ENCODE peak calls at places on chromosomes 12 and 14, in eight cellular contexts. T is left ventricle myocardium inferior; U is head of caudate nucleus; E is thoracic aorta; P is stimulated activated CD4-positive, alpha-beta T cell treated with anti-CD3 and anti-CD28 coated beads, TNF-alpha, amount 100 ng/mL, for 48 hours; K is NCI-H69; F is stimulated activated CD8-positive, alpha-beta memory T cell treated with anti-CD3 and anti-CD28 coated beads, Interleukin-2, amount 100 ng/mL, for 1 hour; I is T-helper 2 cell. L is an unnamed sample.

GRCh38 chr12:106461730-106462129 is 104.2 kb downstream of the POLR3B start:
- DNase-seq in T (no peak), U (no peak), E (no peak), P (no peak), K (no peak), F (no peak), I (no peak), L (no peak)

GRCh38 chr14:74302160-74302628 is 540 bp downstream of the ABCD4 start:
- DNase-seq in T (no peak), U (no peak), E (no peak), P (no peak), K (peak), F (no peak), I (peak), L (no peak)

GRCh38 chr14:22174412-22174811 is 414.6 kb downstream of the DAD1 start:
- DNase-seq in T (no peak), U (no peak), E (no peak), P (no peak), K (no peak), F (no peak), I (no peak), L (no peak)

GRCh38 chr14:23580152-23580926 is 1.7 kb upstream of the JPH4 start:
- DNase-seq in T (no peak), U (no peak), E (no peak), P (no peak), K (no peak), F (no peak), I (no peak), L (no peak)

GRCh38 chr12:72865921-72866320 is 593.8 kb downstream of the TRHDE start:
- DNase-seq in T (no peak), U (no peak), E (no peak), P (no peak), K (no peak), F (no peak), I (no peak), L (no peak)

GRCh38 chr14:90721619-90722305 is 94.5 kb downstream of the TTC7B start:
- DNase-seq in T (no peak), U (no peak), E (no peak), P (no peak), K (no peak), F (no peak), I (no peak), L (no peak)

GRCh38 chr12:42873401-42873800 is 283.9 kb upstream of the PRICKLE1 start:
- DNase-seq in T (no peak), U (no peak), E (no peak), P (no peak), K (no peak), F (no peak), I (no peak), L (no peak)

GRCh38 chr12:104733717-104734175 is 224.3 kb downstream of the SLC41A2 start:
- DNase-seq in T (no peak), U (no peak), E (no peak), P (no peak), K (peak), F (no peak), I (no peak), L (no peak)

GRCh38 chr12:100476013-100476751 is 2.5 kb downstream of the NR1H4 start:
- DNase-seq in T (no peak), U (no peak), E (no peak), P (no peak), K (no peak), F (no peak), I (no peak), L (no peak)

GRCh38 chr12:70920251-70920851 is at the start of gene PTPRR:
- DNase-seq in T (no peak), U (peak), E (no peak), P (no peak), K (peak), F (no peak), I (no peak), L (no peak)

GRCh38 chr14:99628832-99629618 is 15.9 kb upstream of the HHIPL1 start:
- DNase-seq in T (peak), U (peak), E (no peak), P (peak), K (peak), F (peak), I (peak), L (no peak)

GRCh38 chr12:10098762-10099161 is at the start of gene CLEC1A:
- DNase-seq in T (peak), U (no peak), E (no peak), P (no peak), K (no peak), F (no peak), I (no peak), L (no peak)

GRCh38 chr12:71186571-71187288 is 28.9 kb upstream of the TSPAN8 start:
- DNase-seq in T (no peak), U (no peak), E (no peak), P (no peak), K (no peak), F (no peak), I (no peak), L (no peak)

GRCh38 chr14:50521912-50522341 is 10.4 kb downstream of the MAP4K5 start:
- DNase-seq in T (no peak), U (no peak), E (no peak), P (no peak), K (peak), F (no peak), I (no peak), L (no peak)

GRCh38 chr14:90805662-90806548 is 10.3 kb downstream of the TTC7B start:
- DNase-seq in T (peak), U (peak), E (no peak), P (no peak), K (no peak), F (no peak), I (no peak), L (no peak)

GRCh38 chr12:52352951-52353350 is 14.3 kb downstream of the KRT85 start:
- DNase-seq in T (no peak), U (no peak), E (no peak), P (no peak), K (no peak), F (no peak), I (no peak), L (no peak)

GRCh38 chr14:58299665-58300202 is 1.4 kb downstream of the ARID4A start:
- DNase-seq in T (no peak), U (peak), E (no peak), P (no peak), K (peak), F (no peak), I (no peak), L (no peak)

GRCh38 chr12:128932521-128932920 is 79.2 kb downstream of the GLT1D1 start:
- DNase-seq in T (no peak), U (no peak), E (no peak), P (no peak), K (no peak), F (no peak), I (no peak), L (no peak)

L was measured in AG04449.